ENCODE peak calls at places on chromosomes 3 and 15, in six cellular contexts. T is neural crest cell; Y is cardiac muscle cell; D is left ventricle myocardium inferior; G is SK-N-SH; P is CD8-positive, alpha-beta T cell. R is an unnamed sample.

GRCh38 chr15:87711011-87711410 is 545.5 kb downstream of the NTRK3 start:
- DNase-seq in P (no peak), Y (no peak), D (no peak), G (no peak), T (no peak), R (no peak)

GRCh38 chr3:16102905-16103364 is 71.5 kb upstream of the GALNT15 start:
- DNase-seq in P (no peak), D (no peak), Y (no peak), G (no peak), T (no peak), R (no peak)

GRCh38 chr15:53716909-53717878 is 42.3 kb downstream of the WDR72 start:
- DNase-seq in G (no peak), P (no peak), D (no peak), Y (no peak), T (no peak), R (no peak)

GRCh38 chr3:30659270-30660127 is 53.1 kb downstream of the TGFBR2 start:
- DNase-seq in T (no peak), Y (no peak), P (no peak), D (no peak), G (no peak), R (no peak)

GRCh38 chr3:186772886-186773417 is 10.4 kb upstream of the EIF4A2 start:
- DNase-seq in T (peak; percentile 45), G (peak; percentile 25), D (peak; percentile 72), Y (no peak), P (peak; percentile 61), R (no peak)

GRCh38 chr3:193744822-193745684 is 152.0 kb downstream of the OPA1 start:
- DNase-seq in T (no peak), D (no peak), P (no peak), Y (peak; percentile 30), G (peak; percentile 76), R (no peak)

GRCh38 chr3:32106929-32107362 is 526 bp downstream of the GPD1L start:
- DNase-seq in G (no peak), D (peak; percentile 47), T (no peak), P (no peak), Y (no peak), R (no peak)

GRCh38 chr15:68821898-68822380 is 1.2 kb upstream of the ANP32A start:
- DNase-seq in D (no peak), T (no peak), G (no peak), P (no peak), Y (peak; percentile 24), R (no peak)

GRCh38 chr3:47475029-47475569 is 642 bp downstream of the SCAP start:
- DNase-seq in G (peak; percentile 50), P (no peak), D (no peak), Y (peak; percentile 34), T (no peak), R (no peak)

GRCh38 chr3:151468284-151468917 is 7.5 kb upstream of the IGSF10 start:
- DNase-seq in P (peak; percentile 6), D (no peak), G (peak; percentile 58), T (peak; percentile 44), Y (peak; percentile 79), R (no peak)

GRCh38 chr15:66411190-66411589 is 24.5 kb downstream of the MAP2K1 start:
- DNase-seq in D (no peak), G (no peak), Y (peak; percentile 35), T (no peak), P (no peak), R (no peak)

GRCh38 chr3:195195321-195196209 is 75.4 kb downstream of the XXYLT1 start:
- DNase-seq in D (no peak), Y (no peak), P (no peak), T (peak; percentile 54), G (no peak), R (peak; percentile 66)
- TF ChIP-seq CTCF in D (peak; percentile 14), Y (no peak), P (no peak), T (no peak), G (no peak), R (peak; percentile 64)

DNA sequence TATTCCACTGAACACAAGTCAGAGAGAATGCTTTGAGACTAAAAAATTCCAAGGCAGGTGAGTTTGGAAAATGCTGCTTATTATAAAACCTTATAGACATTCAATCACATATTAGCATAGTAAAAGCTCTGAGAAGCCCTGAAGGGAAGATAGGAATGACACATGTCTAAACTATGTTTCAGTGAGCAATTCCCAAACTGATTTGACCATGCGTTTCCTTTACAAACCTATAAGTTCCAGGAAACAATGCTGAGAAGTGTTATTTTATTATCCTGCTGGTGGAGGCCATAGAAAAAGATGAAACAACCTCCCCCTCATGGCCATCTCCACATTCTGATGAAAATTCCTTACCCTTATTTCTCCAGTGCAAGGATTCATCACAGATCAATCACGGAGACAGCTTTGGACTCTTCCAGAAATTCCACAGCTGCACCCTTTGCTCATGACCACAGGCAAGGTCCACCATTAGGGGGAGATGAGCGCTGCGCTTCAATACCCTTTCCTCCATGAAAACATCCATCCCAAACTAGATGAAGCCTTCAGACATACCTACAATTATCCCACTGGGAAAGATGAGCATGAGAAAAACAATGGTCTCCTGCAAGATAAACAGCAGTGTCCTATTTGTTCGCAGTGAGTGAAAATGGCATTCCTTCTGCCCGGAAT is 372.2 kb downstream of the MAGI1 start:
- DNase-seq in D (no peak), Y (no peak), P (no peak), G (no peak), T (no peak), R (no peak)
- TF ChIP-seq CTCF in D (no peak), Y (no peak), P (no peak), G (peak; percentile 18), T (peak; percentile 23), R (no peak)

DNA sequence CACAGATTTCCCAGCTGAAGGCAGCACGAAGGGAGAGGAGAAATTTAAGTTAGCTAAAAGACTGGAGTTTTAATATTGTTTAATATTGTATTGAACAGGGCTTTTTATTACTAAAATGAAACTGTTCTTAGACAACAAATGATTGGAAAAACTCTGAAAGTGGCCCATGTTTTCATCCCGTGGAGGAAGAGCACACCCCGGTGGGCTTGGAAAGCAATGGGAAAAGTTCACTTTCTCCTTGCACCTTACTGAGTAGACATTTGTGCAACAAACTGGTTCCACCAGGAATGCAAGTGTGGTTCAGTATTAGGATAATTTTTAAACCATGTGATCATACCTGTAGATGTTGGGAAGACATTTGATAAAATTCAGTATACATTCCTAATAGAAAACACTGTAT is 8.2 kb upstream of the ESYT3 start:
- DNase-seq in D (no peak), Y (peak; percentile 58), T (no peak), G (no peak), P (no peak), R (no peak)
- TF ChIP-seq CTCF in D (peak; percentile 60), Y (peak; percentile 62), T (peak; percentile 57), G (peak; percentile 73), P (no peak), R (peak; percentile 69)

GRCh38 chr3:36408146-36408545 is 27.8 kb downstream of the STAC start:
- DNase-seq in T (no peak), Y (no peak), G (peak; percentile 8), D (no peak), P (no peak), R (no peak)
- TF ChIP-seq CTCF in T (peak; percentile 33), Y (peak; percentile 31), G (peak; percentile 22), D (no peak), P (no peak), R (no peak)

DNA sequence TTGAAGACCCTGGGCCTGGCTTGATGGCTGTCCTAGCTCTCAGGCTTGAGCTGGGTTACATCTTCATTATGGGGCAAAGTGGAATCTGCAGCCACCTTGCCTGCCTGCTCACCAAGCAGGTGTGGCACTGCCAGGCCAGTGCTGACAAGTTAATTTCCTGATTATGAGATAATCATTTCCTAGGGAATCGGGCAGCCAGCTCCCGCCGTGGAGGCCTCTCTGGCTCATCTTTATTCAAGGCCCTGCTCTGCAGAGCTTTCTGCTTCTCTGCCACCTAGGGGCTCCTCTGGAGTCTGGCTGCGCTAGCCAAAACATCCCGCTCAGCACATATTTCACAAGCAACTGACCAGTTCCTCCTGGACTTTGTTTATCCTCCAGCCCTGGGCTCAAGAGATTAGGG is 9.9 kb downstream of the LOXL1 start:
- DNase-seq in T (no peak), D (no peak), Y (no peak), G (peak; percentile 70), P (no peak), R (no peak)
- TF ChIP-seq CTCF in T (no peak), D (no peak), Y (peak; percentile 51), G (peak; percentile 24), P (no peak), R (no peak)

GRCh38 chr3:53350652-53351051 is 3.3 kb upstream of the DCP1A start:
- DNase-seq in D (no peak), G (peak; percentile 36), Y (no peak), T (no peak), P (no peak), R (no peak)

GRCh38 chr3:53346514-53346913 is 829 bp downstream of the DCP1A start:
- DNase-seq in T (no peak), Y (peak; percentile 18), P (no peak), D (no peak), G (peak; percentile 43), R (no peak)

GRCh38 chr3:53342353-53342752 is 5.0 kb downstream of the DCP1A start:
- DNase-seq in T (no peak), D (no peak), G (no peak), Y (no peak), P (no peak), R (no peak)

GRCh38 chr3:53346922-53347260 is 452 bp downstream of the DCP1A start:
- DNase-seq in G (no peak), Y (no peak), T (no peak), D (no peak), P (no peak), R (no peak)

DNA sequence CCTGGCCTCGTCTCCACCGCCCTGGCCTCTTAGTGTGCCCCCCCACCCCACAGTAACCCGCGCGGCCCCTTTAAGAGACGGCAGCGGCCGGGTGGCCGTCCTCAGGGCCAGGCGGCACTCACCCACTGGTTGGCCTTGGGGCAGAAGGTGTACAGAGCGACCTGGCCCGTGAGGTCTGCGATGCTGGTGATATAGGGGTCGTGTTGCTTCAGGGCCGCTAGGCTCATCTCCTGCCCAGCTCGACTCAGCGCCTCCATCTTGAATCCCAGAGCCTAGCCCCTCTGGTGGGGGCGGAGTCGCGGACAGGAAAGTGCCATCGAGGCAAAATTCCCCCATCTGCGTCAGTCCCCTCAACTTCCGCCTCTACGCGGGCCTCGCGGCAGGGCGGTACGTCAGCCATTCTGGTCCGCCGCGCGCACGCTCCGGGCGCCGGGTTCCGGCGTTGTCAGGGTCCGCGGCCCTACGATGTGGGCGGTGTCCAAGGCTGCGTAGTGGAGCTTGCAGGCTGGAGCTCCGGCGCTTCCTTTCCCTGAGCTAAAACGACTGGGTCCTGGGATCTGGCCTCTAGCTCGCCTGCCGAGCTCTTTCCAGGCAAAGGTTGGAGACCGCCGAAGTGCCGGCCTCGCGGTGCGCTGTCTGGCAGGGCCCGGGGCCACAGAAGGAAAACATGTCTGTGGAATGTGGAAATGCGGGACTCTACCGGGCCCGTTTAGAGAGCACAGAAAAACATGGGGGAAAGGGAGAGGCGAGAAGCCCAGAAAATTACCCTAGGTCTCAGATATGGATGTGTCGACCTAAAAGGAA is at the start of gene DCP1A:
- DNase-seq in Y (peak; percentile 97), G (peak; percentile 96), T (peak; percentile 96), P (peak; percentile 91), D (peak; percentile 95), R (peak; percentile 98)
- TF ChIP-seq CTCF in Y (no peak), G (no peak), T (no peak), P (no peak), D (no peak), R (peak; percentile 37)